ENCODE peak calls at places on chromosomes 6 and 20, in five cellular contexts. One of them, this sample, is unnamed. For H3K9me3, the result is how much of the 10 kb centered on the place peaks cover.

GRCh38 chr6:42450314-42451145 is 1.2 kb downstream of the TRERF1 start:
- DNase-seq in HepG2: no peak
- DNase-seq in A549: no peak
- DNase-seq in H1: no peak
- DNase-seq in K562: no peak
- DNase-seq in this sample: no peak

GRCh38 chr6:81026041-81026553 is 726.4 kb downstream of the TENT5A start:
- DNase-seq in K562: no peak
- DNase-seq in H1: no peak
- DNase-seq in A549: no peak
- DNase-seq in HepG2: no peak
- DNase-seq in this sample: no peak

GRCh38 chr6:38861957-38862401 is 146.9 kb downstream of the DNAH8 start:
- DNase-seq in K562: no peak
- DNase-seq in HepG2: no peak
- DNase-seq in A549: no peak
- DNase-seq in H1: no peak
- DNase-seq in this sample: no peak

GRCh38 chr6:68634503-68635411 is at the start of gene ADGRB3:
- DNase-seq in A549: peak
- DNase-seq in HepG2: peak
- DNase-seq in K562: peak
- DNase-seq in H1: no peak
- DNase-seq in this sample: peak

GRCh38 chr20:3479759-3480615 is 9.2 kb downstream of the ATRN start:
- DNase-seq in H1: no peak
- DNase-seq in K562: no peak
- DNase-seq in A549: no peak
- DNase-seq in HepG2: no peak
- DNase-seq in this sample: no peak

GRCh38 chr6:36873115-36873514 is 1.5 kb downstream of the PPIL1 start:
- DNase-seq in A549: no peak
- DNase-seq in HepG2: no peak
- DNase-seq in K562: no peak
- DNase-seq in H1: no peak
- DNase-seq in this sample: no peak

GRCh38 chr6:82025271-82025670 is 222.3 kb downstream of the IBTK start:
- DNase-seq in K562: no peak
- DNase-seq in H1: no peak
- DNase-seq in HepG2: no peak
- DNase-seq in A549: no peak
- DNase-seq in this sample: no peak

GRCh38 chr20:49501917-49502316 is 19.4 kb upstream of the KCNB1 start:
- DNase-seq in HepG2: peak
- DNase-seq in A549: peak
- DNase-seq in H1: no peak
- DNase-seq in K562: peak
- DNase-seq in this sample: peak

GRCh38 chr6:31734703-31735500 is 1.4 kb downstream of the CLIC1 start:
- DNase-seq in K562: peak
- DNase-seq in HepG2: peak
- DNase-seq in A549: peak
- DNase-seq in H1: peak
- DNase-seq in this sample: peak

GRCh38 chr6:126077810-126078791 is 91.8 kb downstream of the TRMT11 start:
- DNase-seq in HepG2: no peak
- DNase-seq in H1: no peak
- DNase-seq in A549: no peak
- DNase-seq in K562: no peak
- DNase-seq in this sample: no peak

GRCh38 chr6:34462561-34462971 is 3.3 kb upstream of the PACSIN1 start:
- DNase-seq in H1: peak
- DNase-seq in K562: peak
- DNase-seq in A549: peak
- DNase-seq in HepG2: peak
- DNase-seq in this sample: no peak

GRCh38 chr20:46671866-46672542 is 17.2 kb downstream of the TP53RK start:
- DNase-seq in HepG2: no peak
- DNase-seq in A549: no peak
- DNase-seq in H1: no peak
- DNase-seq in K562: no peak
- DNase-seq in this sample: no peak

GRCh38 chr20:32681175-32682084 is 7.7 kb upstream of the C20orf203 start:
- DNase-seq in HepG2: no peak
- DNase-seq in H1: peak
- DNase-seq in K562: peak
- DNase-seq in A549: no peak
- DNase-seq in this sample: peak

GRCh38 chr20:58700823-58701222 is 8.2 kb downstream of the NPEPL1 start:
- DNase-seq in H1: no peak
- DNase-seq in A549: no peak
- DNase-seq in HepG2: no peak
- DNase-seq in K562: no peak
- DNase-seq in this sample: no peak

GRCh38 chr6:76707630-76708029 is 635.2 kb upstream of the IMPG1 start:
- DNase-seq in K562: no peak
- DNase-seq in HepG2: no peak
- DNase-seq in A549: no peak
- DNase-seq in H1: no peak
- DNase-seq in this sample: no peak

GRCh38 chr6:34227656-34228421 is 8.8 kb upstream of the HMGA1 start:
- DNase-seq in K562: no peak
- DNase-seq in H1: no peak
- DNase-seq in HepG2: no peak
- DNase-seq in A549: no peak
- DNase-seq in this sample: no peak

GRCh38 chr6:169843110-169843509 is 91.7 kb downstream of the ERMARD start:
- DNase-seq in HepG2: no peak
- DNase-seq in H1: no peak
- DNase-seq in A549: no peak
- DNase-seq in K562: no peak
- DNase-seq in this sample: no peak

GRCh38 chr6:111478749-111479148 is 4.3 kb downstream of the REV3L start:
- DNase-seq in A549: peak
- DNase-seq in HepG2: peak
- DNase-seq in H1: no peak
- DNase-seq in K562: peak
- DNase-seq in this sample: peak

GRCh38 chr6:137218917-137219663 is at the start of gene IFNGR1:
- DNase-seq in HepG2: peak
- DNase-seq in H1: peak
- DNase-seq in A549: peak
- DNase-seq in K562: peak
- DNase-seq in this sample: peak

GRCh38 chr6:167975449-167975848 is 22.0 kb upstream of the KIF25 start:
- DNase-seq in H1: no peak
- DNase-seq in HepG2: no peak
- DNase-seq in A549: no peak
- DNase-seq in K562: no peak
- DNase-seq in this sample: no peak

GRCh38 chr6:80541186-80541585 is 434.7 kb downstream of the BCKDHB start:
- DNase-seq in HepG2: no peak
- DNase-seq in K562: no peak
- DNase-seq in A549: peak
- DNase-seq in H1: no peak
- DNase-seq in this sample: no peak

GRCh38 chr20:18926972-18927371 is 113.4 kb downstream of the SCP2D1 start:
- DNase-seq in HepG2: no peak
- DNase-seq in A549: no peak
- DNase-seq in H1: no peak
- DNase-seq in K562: no peak
- DNase-seq in this sample: no peak

GRCh38 chr20:18922898-18923297 is 109.3 kb downstream of the SCP2D1 start:
- DNase-seq in H1: no peak
- DNase-seq in K562: no peak
- DNase-seq in HepG2: no peak
- DNase-seq in A549: no peak
- DNase-seq in this sample: no peak

DNA sequence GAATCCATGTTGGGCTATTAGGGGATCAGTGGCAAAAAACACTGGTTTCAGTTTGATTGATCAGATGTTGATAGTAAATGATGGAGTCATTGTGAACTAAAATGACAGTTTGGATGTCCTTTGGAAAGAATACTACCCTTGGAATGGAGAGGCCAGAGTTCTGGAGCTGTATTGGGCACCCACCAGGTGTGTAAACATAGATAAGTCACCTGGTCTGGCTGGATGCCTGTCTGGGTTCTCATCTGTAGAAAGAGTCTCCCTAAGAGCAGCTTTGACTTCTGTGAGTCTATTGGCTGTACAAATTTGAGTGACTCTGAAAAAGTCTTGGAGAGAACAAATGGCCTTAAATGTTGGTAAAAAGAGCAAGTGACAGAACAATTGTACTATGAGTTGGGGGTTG is 115.0 kb downstream of the SCP2D1 start:
- DNase-seq in H1: no peak
- DNase-seq in K562: no peak
- DNase-seq in HepG2: no peak
- DNase-seq in A549: no peak
- DNase-seq in this sample: no peak
- TF ChIP-seq JUN in H1: no peak
- TF ChIP-seq JUN in K562: no peak
- TF ChIP-seq JUN in HepG2: no peak
- TF ChIP-seq JUN in A549: no peak
- TF ChIP-seq JUN in this sample: no peak

GRCh38 chr20:25308671-25309394 is 60.9 kb downstream of the PYGB start:
- DNase-seq in A549: peak
- DNase-seq in K562: peak
- DNase-seq in HepG2: peak
- DNase-seq in H1: no peak
- DNase-seq in this sample: no peak
- H3K27ac ChIP-seq in A549: peak
- H3K27ac ChIP-seq in K562: peak
- H3K27ac ChIP-seq in HepG2: peak
- H3K27ac ChIP-seq in H1: no peak
- H3K27ac ChIP-seq in this sample: peak

DNA sequence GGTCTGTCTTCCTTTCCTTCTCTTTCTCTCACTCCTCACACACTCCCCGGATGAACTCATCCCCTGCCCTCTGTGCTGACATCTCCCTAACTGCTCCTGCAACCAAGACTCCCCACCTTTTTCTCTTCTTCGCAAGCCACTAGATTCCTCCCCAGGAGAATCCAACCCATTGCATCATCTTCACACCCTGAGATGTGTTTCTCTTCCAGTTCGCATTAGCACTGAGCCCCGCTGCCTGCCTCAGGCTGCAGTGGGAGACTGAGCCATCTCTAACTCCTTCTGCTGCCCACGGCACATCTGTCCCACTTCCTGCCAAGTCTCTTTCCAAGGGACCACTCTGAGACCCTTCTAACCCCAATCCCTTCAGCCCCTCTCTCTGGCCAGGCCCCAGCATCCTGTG is 67.2 kb upstream of the NNAT start:
- DNase-seq in A549: no peak
- DNase-seq in HepG2: no peak
- DNase-seq in K562: no peak
- DNase-seq in H1: no peak
- DNase-seq in this sample: no peak
- H3K9me3 ChIP-seq in A549: under half
- H3K9me3 ChIP-seq in HepG2: under half
- H3K9me3 ChIP-seq in K562: under half
- H3K9me3 ChIP-seq in H1: under half
- H3K9me3 ChIP-seq in this sample: under half

GRCh38 chr6:98833101-98834059 is 994 bp upstream of the POU3F2 start:
- DNase-seq in A549: peak
- DNase-seq in HepG2: no peak
- DNase-seq in H1: no peak
- DNase-seq in K562: no peak
- DNase-seq in this sample: peak

GRCh38 chr6:98831057-98832031 is 3.0 kb upstream of the POU3F2 start:
- DNase-seq in K562: no peak
- DNase-seq in H1: no peak
- DNase-seq in HepG2: no peak
- DNase-seq in A549: no peak
- DNase-seq in this sample: no peak

GRCh38 chr6:98834060-98835031 is at the start of gene POU3F2:
- DNase-seq in K562: peak
- DNase-seq in H1: peak
- DNase-seq in HepG2: peak
- DNase-seq in A549: peak
- DNase-seq in this sample: peak

GRCh38 chr6:98835149-98836024 is 1.0 kb downstream of the POU3F2 start:
- DNase-seq in K562: no peak
- DNase-seq in HepG2: no peak
- DNase-seq in H1: no peak
- DNase-seq in A549: peak
- DNase-seq in this sample: no peak

DNA sequence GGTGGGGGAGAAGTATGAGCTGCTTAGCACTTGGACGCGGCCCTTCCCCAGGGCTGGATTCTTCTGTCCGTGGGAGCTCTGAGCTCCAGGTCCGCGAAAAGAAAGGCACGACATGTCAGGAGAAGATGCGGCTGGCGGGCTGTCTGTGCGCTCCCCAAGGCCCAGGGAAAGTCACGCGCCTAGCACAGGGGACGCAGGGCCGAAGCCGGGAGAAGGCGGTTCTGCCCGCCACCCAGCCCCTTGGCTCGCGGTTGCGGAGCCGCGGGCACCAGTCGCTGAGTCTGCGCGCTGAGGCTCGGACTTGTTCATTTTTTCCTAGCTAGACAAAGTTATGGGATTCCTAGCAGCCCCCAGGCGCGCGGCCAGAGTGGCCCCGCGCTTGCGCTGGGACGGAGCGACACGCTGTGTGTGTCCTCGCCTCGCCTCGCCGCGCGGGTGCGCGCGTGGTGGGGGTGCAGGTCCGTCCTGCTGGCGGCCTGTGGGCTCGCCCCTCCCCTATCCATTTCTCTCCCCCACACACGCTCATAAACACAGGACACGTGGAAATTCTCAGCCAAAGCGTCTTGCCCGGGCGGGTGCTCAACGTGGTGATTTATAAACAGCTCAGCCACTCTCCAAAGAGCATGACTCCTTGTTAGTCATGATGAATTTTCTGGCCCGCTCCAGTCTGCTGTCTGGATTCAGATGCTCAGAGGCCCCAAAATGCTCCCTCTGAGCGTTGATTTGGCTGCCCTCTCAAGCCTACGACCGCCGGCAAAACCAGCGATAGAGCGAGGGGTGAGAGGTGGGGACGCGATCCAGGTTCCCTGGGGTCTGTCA is 1.9 kb upstream of the POU3F2 start:
- DNase-seq in HepG2: no peak
- DNase-seq in A549: no peak
- DNase-seq in H1: no peak
- DNase-seq in K562: no peak
- DNase-seq in this sample: no peak
- TF ChIP-seq JUN in HepG2: no peak
- TF ChIP-seq JUN in A549: no peak
- TF ChIP-seq JUN in H1: no peak
- TF ChIP-seq JUN in K562: no peak
- TF ChIP-seq JUN in this sample: no peak

This sample was measured in endothelial cell of umbilical vein.